ENCODE peak calls at places on chromosome 13, in eight cellular contexts. U is epithelial cell of prostate, Y is AG04450, T is psoas muscle, V is sigmoid colon, M is tibial nerve, R is PC-9, H is endodermal cell. I is an unnamed sample.
A peak's percentile ranks its signal among the peaks of the same experiment; 100 is the strongest.

GRCh38 chr13:73809561-73809960 is 324.6 kb downstream of the KLF12 start:
- DNase-seq in U (no peak), Y (peak; percentile 68), T (no peak), V (no peak), M (no peak), R (no peak), H (no peak), I (no peak)

GRCh38 chr13:73365681-73366080 is 306.9 kb downstream of the KLF5 start:
- DNase-seq in U (peak; percentile 87), Y (no peak), T (no peak), V (no peak), M (no peak), R (peak; percentile 86), H (no peak), I (no peak)

GRCh38 chr13:92553470-92554114 is 673.0 kb upstream of the GPC6 start:
- DNase-seq in U (no peak), Y (no peak), T (no peak), V (no peak), M (no peak), R (no peak), H (no peak), I (no peak)

GRCh38 chr13:23447927-23448326 is 14.4 kb upstream of the SACS start:
- DNase-seq in U (no peak), Y (peak; percentile 90), T (no peak), V (no peak), M (no peak), R (no peak), H (no peak), I (no peak)

GRCh38 chr13:93603043-93603442 is 376.4 kb downstream of the GPC6 start:
- DNase-seq in U (peak; percentile 41), Y (peak; percentile 30), T (no peak), V (no peak), M (no peak), R (peak; percentile 52), H (no peak), I (no peak)

GRCh38 chr13:88014527-88014926 is 343.4 kb downstream of the SLITRK5 start:
- DNase-seq in U (no peak), Y (no peak), T (no peak), V (no peak), M (no peak), R (no peak), H (no peak), I (no peak)

GRCh38 chr13:111515648-111516047 is 195.2 kb downstream of the TEX29 start:
- DNase-seq in U (no peak), Y (no peak), T (no peak), V (no peak), M (no peak), R (no peak), H (no peak), I (no peak)

GRCh38 chr13:102466836-102467235 is 65.0 kb upstream of the FGF14 start:
- DNase-seq in U (no peak), Y (no peak), T (no peak), V (no peak), M (no peak), R (no peak), H (no peak), I (no peak)

GRCh38 chr13:40508112-40508511 is 158.3 kb downstream of the FOXO1 start:
- DNase-seq in U (no peak), Y (no peak), T (no peak), V (no peak), M (peak; percentile 43), R (no peak), H (no peak), I (no peak)

GRCh38 chr13:52994865-52995264 is 33.7 kb upstream of the OLFM4 start:
- DNase-seq in U (no peak), Y (no peak), T (no peak), V (no peak), M (no peak), R (no peak), H (no peak), I (no peak)

GRCh38 chr13:110343241-110343865 is 36.3 kb downstream of the COL4A2 start:
- DNase-seq in U (peak; percentile 83), Y (no peak), T (no peak), V (peak; percentile 86), M (no peak), R (peak; percentile 94), H (no peak), I (no peak)

GRCh38 chr13:72677431-72677830 is 50.0 kb downstream of the MZT1 start:
- DNase-seq in U (no peak), Y (no peak), T (no peak), V (no peak), M (no peak), R (no peak), H (no peak), I (no peak)

GRCh38 chr13:77986699-77987098 is 68.1 kb upstream of the EDNRB start:
- DNase-seq in U (no peak), Y (no peak), T (no peak), V (no peak), M (no peak), R (no peak), H (peak; percentile 49), I (no peak)

GRCh38 chr13:24618219-24618955 is 61.8 kb upstream of the ATP12A start:
- DNase-seq in U (no peak), Y (no peak), T (no peak), V (no peak), M (no peak), R (no peak), H (no peak), I (no peak)

GRCh38 chr13:73107459-73107858 is 48.7 kb downstream of the KLF5 start:
- DNase-seq in U (no peak), Y (no peak), T (no peak), V (no peak), M (no peak), R (no peak), H (no peak), I (no peak)

GRCh38 chr13:38657191-38657590 is 29.7 kb upstream of the FREM2 start:
- DNase-seq in U (no peak), Y (no peak), T (no peak), V (no peak), M (no peak), R (no peak), H (no peak), I (no peak)

GRCh38 chr13:38667526-38668094 is 19.3 kb upstream of the FREM2 start:
- DNase-seq in U (no peak), Y (no peak), T (no peak), V (no peak), M (no peak), R (no peak), H (no peak), I (no peak)

GRCh38 chr13:38664920-38665319 is 22.0 kb upstream of the FREM2 start:
- DNase-seq in U (peak; percentile 20), Y (no peak), T (no peak), V (no peak), M (no peak), R (no peak), H (no peak), I (no peak)

GRCh38 chr13:38661276-38661675 is 25.6 kb upstream of the FREM2 start:
- DNase-seq in U (no peak), Y (no peak), T (no peak), V (no peak), M (no peak), R (no peak), H (no peak), I (no peak)

DNA sequence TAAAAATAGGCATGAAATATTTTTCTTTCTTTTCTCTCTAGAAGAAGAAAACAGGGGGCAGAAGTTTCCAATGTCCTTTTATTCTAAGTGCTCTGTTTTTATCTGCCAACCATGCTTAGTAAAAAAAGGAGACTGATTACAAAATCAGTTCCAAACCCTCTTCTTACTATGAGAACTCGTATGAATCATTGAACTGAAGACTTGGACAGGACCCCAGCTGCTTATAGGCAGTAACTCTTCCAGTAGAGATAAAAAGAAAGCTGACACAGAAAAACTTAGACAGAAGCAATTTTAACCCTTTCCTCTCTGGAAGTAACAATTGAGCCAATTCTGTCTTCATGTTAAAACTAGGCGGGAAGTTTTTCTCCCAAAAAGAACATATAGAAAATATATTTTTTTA is 24.5 kb upstream of the FREM2 start:
- DNase-seq in U (no peak), Y (peak; percentile 6), T (no peak), V (no peak), M (no peak), R (no peak), H (no peak), I (no peak)
- H3K27ac ChIP-seq in U (no peak overlapping the region), Y (no peak overlapping the region), T (no peak overlapping the region), V (no peak overlapping the region), M (no peak overlapping the region), R (no peak overlapping the region), H (peak overlapping the region; percentile 21), I (no peak overlapping the region)

DNA sequence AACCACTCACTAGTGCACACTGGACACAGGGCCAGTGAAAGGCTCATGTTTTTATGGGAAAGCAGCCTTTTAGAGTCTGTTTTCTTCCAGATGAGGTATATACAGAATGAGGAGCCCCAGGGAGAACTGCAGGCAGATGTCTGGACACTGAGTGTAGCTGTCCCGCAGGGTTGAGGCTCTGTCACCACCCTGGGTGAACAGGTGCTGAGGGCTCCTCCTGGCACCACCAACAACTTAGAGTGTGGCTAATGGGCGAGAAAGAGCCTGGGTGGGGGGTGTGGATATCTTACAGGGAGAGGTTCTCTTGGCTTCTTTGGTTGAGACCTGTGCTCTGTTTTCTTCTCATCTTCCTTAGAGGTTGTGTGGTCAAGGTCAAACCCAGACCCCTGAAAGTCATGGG is 202.1 kb upstream of the GPR12 start:
- DNase-seq in U (no peak), Y (no peak), T (no peak), V (no peak), M (no peak), R (no peak), H (no peak), I (no peak)
- H3K27ac ChIP-seq in U (no peak overlapping the region), Y (no peak overlapping the region), T (no peak overlapping the region), V (no peak overlapping the region), M (no peak overlapping the region), R (no peak overlapping the region), H (no peak overlapping the region), I (no peak overlapping the region)

DNA sequence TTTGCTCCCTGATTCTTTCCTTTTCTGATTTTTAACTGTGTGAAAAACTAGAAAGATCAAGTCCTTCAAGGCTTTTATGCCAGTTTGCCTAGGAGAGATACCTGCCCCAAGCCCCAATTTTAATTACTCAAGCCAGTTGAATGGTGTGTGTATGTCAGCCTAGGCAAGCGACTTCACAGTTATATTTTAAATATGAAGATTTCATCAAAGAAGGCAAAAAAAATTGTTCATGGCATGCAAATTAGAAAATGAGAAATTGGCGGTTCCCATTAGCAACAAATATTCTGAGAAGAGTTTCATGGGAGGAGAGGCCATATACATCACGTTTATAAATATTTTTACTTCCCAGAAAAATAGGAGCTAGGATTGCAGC is 167.6 kb downstream of the SLC7A1 start:
- DNase-seq in U (no peak), Y (no peak), T (no peak), V (no peak), M (no peak), R (no peak), H (no peak), I (no peak)
- H3K27ac ChIP-seq in U (no peak overlapping the region), Y (no peak overlapping the region), T (no peak overlapping the region), V (peak overlapping the region; percentile 68), M (no peak overlapping the region), R (no peak overlapping the region), H (no peak overlapping the region), I (no peak overlapping the region)

GRCh38 chr13:48493851-48494250 is 39.0 kb downstream of the RCBTB2 start:
- DNase-seq in U (no peak), Y (no peak), T (no peak), V (no peak), M (no peak), R (peak; percentile 39), H (no peak), I (no peak)
- H3K27ac ChIP-seq in U (no peak overlapping the region), Y (no peak overlapping the region), T (peak overlapping the region; percentile 3), V (no peak overlapping the region), M (peak overlapping the region; percentile 2), R (no peak overlapping the region), H (no peak overlapping the region), I (peak overlapping the region; percentile 87)

GRCh38 chr13:108190897-108191296 is 24.4 kb downstream of the LIG4 start:
- DNase-seq in U (no peak), Y (no peak), T (no peak), V (no peak), M (no peak), R (no peak), H (no peak), I (no peak)
- H3K27ac ChIP-seq in U (no peak overlapping the region), Y (no peak overlapping the region), T (no peak overlapping the region), V (no peak overlapping the region), M (no peak overlapping the region), R (no peak overlapping the region), H (no peak overlapping the region), I (no peak overlapping the region)

I was measured in substantia nigra.